ENCODE peak calls at places on chromosomes 11 and 22, in ten cellular contexts. T is astrocyte of the spinal cord; V is posterior vena cava; I is NCI-H1048; Q is Panc1; D is uterus; C is heart left ventricle; U is stimulated activated CD8-positive, alpha-beta memory T cell treated with anti-CD3 and anti-CD28 coated beads, Interleukin-2, amount 100 ng/mL, for 48 hours; K is effector CD4-positive, alpha-beta T cell; X is CD8-positive, alpha-beta memory T cell. E is an unnamed sample.

GRCh38 chr22:40070701-40071100 is 75.9 kb downstream of the FAM83F start:
- DNase-seq in U (no peak), T (no peak), D (no peak), C (no peak), Q (no peak), I (no peak), X (no peak), K (no peak), V (no peak), E (no peak)

GRCh38 chr11:18468962-18469361 is 13.3 kb downstream of the LDHAL6A start:
- DNase-seq in C (no peak), K (no peak), T (no peak), D (no peak), V (no peak), U (no peak), X (no peak), Q (no peak), I (no peak), E (no peak)

GRCh38 chr11:4134844-4135243 is 40.2 kb downstream of the RRM1 start:
- DNase-seq in K (no peak), X (no peak), T (peak; percentile 42), C (no peak), I (no peak), Q (no peak), D (no peak), V (no peak), U (no peak), E (no peak)

GRCh38 chr22:23153994-23154393 is 8.7 kb downstream of the RAB36 start:
- DNase-seq in U (no peak), X (no peak), K (no peak), C (no peak), D (no peak), I (no peak), V (no peak), Q (no peak), T (no peak), E (no peak)

GRCh38 chr11:118057424-118058145 is 19.3 kb upstream of the TMPRSS4 start:
- DNase-seq in T (no peak), K (no peak), U (no peak), C (no peak), I (no peak), Q (no peak), D (no peak), X (no peak), V (peak; percentile 57), E (peak; percentile 73)

GRCh38 chr22:20203142-20204099 is 52.6 kb upstream of the CCDC188 start:
- DNase-seq in U (no peak), I (no peak), X (no peak), V (no peak), D (no peak), K (no peak), T (peak; percentile 15), Q (no peak), C (no peak), E (no peak)

GRCh38 chr11:1669546-1670218 is 27.3 kb upstream of the KRTAP5-6 start:
- DNase-seq in T (no peak), X (no peak), V (peak; percentile 74), Q (no peak), U (no peak), C (no peak), K (no peak), D (peak; percentile 58), I (no peak), E (peak; percentile 76)

GRCh38 chr11:128553662-128554392 is 33.5 kb downstream of the ETS1 start:
- DNase-seq in U (no peak), I (no peak), X (no peak), V (no peak), D (no peak), T (peak; percentile 32), K (no peak), C (peak; percentile 43), Q (no peak), E (no peak)

GRCh38 chr11:43644626-43645299 is 35.8 kb upstream of the HSD17B12 start:
- DNase-seq in Q (no peak), T (peak; percentile 1), D (no peak), I (no peak), X (no peak), C (no peak), U (no peak), V (no peak), K (no peak), E (no peak)

GRCh38 chr11:131748146-131749050 is 378.0 kb downstream of the NTM start:
- DNase-seq in V (peak; percentile 89), I (no peak), U (peak; percentile 1), Q (no peak), C (peak; percentile 56), K (no peak), X (no peak), T (peak; percentile 89), D (peak; percentile 28), E (no peak)

GRCh38 chr11:130945945-130946344 is 29.7 kb upstream of the SNX19 start:
- DNase-seq in C (peak; percentile 70), X (no peak), I (no peak), K (no peak), Q (no peak), D (peak; percentile 64), T (peak; percentile 67), U (no peak), V (peak; percentile 91), E (no peak)

GRCh38 chr11:108016647-108017046 is 7.9 kb downstream of the CUL5 start:
- DNase-seq in K (no peak), U (no peak), C (no peak), X (no peak), I (no peak), D (no peak), V (no peak), Q (no peak), T (no peak), E (no peak)

GRCh38 chr22:24474649-24475048 is 20.5 kb upstream of the UPB1 start:
- DNase-seq in T (peak; percentile 54), X (no peak), U (no peak), V (no peak), K (no peak), Q (no peak), I (no peak), D (no peak), C (no peak), E (no peak)

GRCh38 chr11:737366-737765 is 9.9 kb upstream of the TALDO1 start:
- DNase-seq in U (no peak), I (no peak), T (no peak), X (no peak), D (no peak), Q (no peak), V (no peak), K (no peak), C (no peak), E (no peak)

GRCh38 chr22:19035474-19036228 is 86.6 kb downstream of the DGCR2 start:
- DNase-seq in K (no peak), Q (no peak), C (peak; percentile 22), U (no peak), I (no peak), X (no peak), V (no peak), D (no peak), T (no peak), E (peak; percentile 86)

GRCh38 chr11:72297828-72298227 is 53.9 kb upstream of the PHOX2A start:
- DNase-seq in V (no peak), T (no peak), U (no peak), X (no peak), D (no peak), Q (no peak), C (no peak), K (no peak), I (no peak), E (peak; percentile 80)

GRCh38 chr22:32661737-32662586 is 139.5 kb upstream of the TIMP3 start:
- DNase-seq in C (no peak), D (no peak), I (no peak), U (no peak), V (no peak), Q (no peak), X (no peak), K (no peak), T (peak; percentile 72), E (no peak)

GRCh38 chr11:109849946-109850345 is 243.2 kb upstream of the ZC3H12C start:
- DNase-seq in D (no peak), C (no peak), V (no peak), I (no peak), T (no peak), U (no peak), K (no peak), X (no peak), Q (no peak), E (no peak)

GRCh38 chr11:128908391-128909246 is 17.5 kb downstream of the KCNJ5 start:
- DNase-seq in V (peak; percentile 90), U (no peak), T (peak; percentile 48), K (no peak), D (peak; percentile 33), Q (no peak), I (no peak), X (no peak), C (peak; percentile 84), E (no peak)

GRCh38 chr11:102287963-102288744 is 29.1 kb upstream of the BIRC3 start:
- DNase-seq in X (peak; percentile 17), T (peak; percentile 77), U (no peak), V (no peak), K (peak; percentile 18), D (peak; percentile 47), C (peak; percentile 31), I (peak; percentile 65), Q (peak; percentile 81), E (no peak)

GRCh38 chr11:47848636-47849155 is 546 bp upstream of the NUP160 start:
- DNase-seq in U (no peak), Q (no peak), K (no peak), V (no peak), T (no peak), X (no peak), I (no peak), D (no peak), C (no peak), E (no peak)

GRCh38 chr22:42490244-42490832 is 29.3 kb downstream of the RRP7A start:
- DNase-seq in I (no peak), X (no peak), U (no peak), Q (no peak), K (no peak), D (no peak), V (no peak), T (no peak), C (no peak), E (no peak)

GRCh38 chr11:8768625-8769333 is 86.2 kb downstream of the RPL27A start:
- DNase-seq in X (no peak), U (no peak), K (no peak), V (no peak), C (peak; percentile 87), I (no peak), D (no peak), Q (peak; percentile 50), T (peak; percentile 69), E (no peak)

GRCh38 chr22:41929158-41929896 is 2.7 kb upstream of the TNFRSF13C start:
- DNase-seq in D (no peak), V (no peak), I (no peak), C (no peak), Q (no peak), K (no peak), U (no peak), X (no peak), T (no peak), E (no peak)

GRCh38 chr11:57131080-57131790 is 50.5 kb upstream of the LRRC55 start:
- DNase-seq in U (no peak), I (no peak), Q (no peak), C (peak; percentile 33), V (no peak), T (peak; percentile 6), X (no peak), K (no peak), D (peak; percentile 20), E (no peak)

GRCh38 chr11:128806496-128807261 is 60.4 kb downstream of the KCNJ1 start:
- DNase-seq in C (no peak), K (no peak), I (no peak), D (no peak), X (no peak), T (no peak), V (no peak), Q (no peak), U (no peak), E (no peak)

GRCh38 chr11:13561860-13562259 is 66.1 kb upstream of the PTH start:
- DNase-seq in T (no peak), V (no peak), U (no peak), I (no peak), X (no peak), Q (no peak), C (no peak), D (no peak), K (no peak), E (no peak)

GRCh38 chr22:43867839-43868652 is 5.7 kb upstream of the SULT4A1 start:
- DNase-seq in I (peak; percentile 32), Q (no peak), T (peak; percentile 66), D (no peak), V (peak; percentile 87), U (no peak), C (peak; percentile 52), K (no peak), X (no peak), E (peak; percentile 85)

E was measured in mesenteric fat pad.